ENCODE peak calls at places on chromosome 19, in eight cellular contexts. L, Y, R, G, J, V, T and M are unnamed samples.

GRCh38 chr19:17854061-17854460 is 5.6 kb upstream of the RPL18A start:
- DNase-seq in G (no peak), R (no peak), V (no peak), J (no peak), Y (no peak), T (no peak), L (no peak), M (no peak)

GRCh38 chr19:16476401-16476800 is 4.6 kb upstream of the EPS15L1 start:
- DNase-seq in T (no peak), R (no peak), V (no peak), J (no peak), G (no peak), Y (no peak), L (no peak), M (no peak)

GRCh38 chr19:33763661-33764343 is 32.9 kb upstream of the KCTD15 start:
- DNase-seq in V (no peak), J (no peak), Y (no peak), R (no peak), T (no peak), L (no peak), G (no peak), M (no peak)

GRCh38 chr19:28351761-28352160 is 861.2 kb downstream of the UQCRFS1 start:
- DNase-seq in Y (no peak), R (no peak), J (no peak), V (no peak), L (no peak), T (no peak), G (no peak), M (no peak)

GRCh38 chr19:1875646-1876493 is 9.4 kb downstream of the ABHD17A start:
- DNase-seq in V (peak; percentile 87), T (peak; percentile 82), Y (peak; percentile 76), J (peak; percentile 88), G (peak; percentile 91), L (peak; percentile 94), R (peak; percentile 88), M (peak; percentile 96)

GRCh38 chr19:5479958-5480357 is 24.7 kb downstream of the ZNRF4 start:
- DNase-seq in G (no peak), J (no peak), L (no peak), T (no peak), R (no peak), Y (no peak), V (peak; percentile 16), M (no peak)

GRCh38 chr19:813359-814107 is 8.2 kb downstream of the PLPPR3 start:
- DNase-seq in V (no peak), R (no peak), Y (no peak), T (no peak), G (no peak), J (no peak), L (no peak), M (no peak)

GRCh38 chr19:44596428-44597130 is 16.8 kb upstream of the IGSF23 start:
- DNase-seq in Y (no peak), J (no peak), V (no peak), L (peak; percentile 37), T (no peak), R (no peak), G (no peak), M (no peak)

GRCh38 chr19:30783212-30783611 is 411.0 kb downstream of the ZNF536 start:
- DNase-seq in G (no peak), T (no peak), L (no peak), V (no peak), Y (no peak), J (no peak), R (no peak), M (no peak)

GRCh38 chr19:19595171-19595701 is 23.3 kb downstream of the PBX4 start:
- DNase-seq in V (no peak), G (no peak), L (peak; percentile 76), R (no peak), Y (no peak), J (no peak), T (no peak), M (peak; percentile 71)

GRCh38 chr19:49689133-49690072 is at the start of gene ADM5:
- DNase-seq in Y (no peak), R (peak; percentile 76), J (no peak), V (peak; percentile 73), L (peak; percentile 77), G (peak; percentile 32), T (no peak), M (peak; percentile 80)

GRCh38 chr19:45767410-45767880 is 1.6 kb downstream of the SIX5 start:
- DNase-seq in V (peak; percentile 12), G (no peak), Y (no peak), J (peak; percentile 64), L (peak; percentile 77), R (peak; percentile 69), T (no peak), M (peak; percentile 87)

GRCh38 chr19:48133094-48133493 is 22.5 kb upstream of the PLA2G4C start:
- DNase-seq in J (no peak), L (no peak), V (no peak), R (no peak), Y (no peak), T (no peak), G (no peak), M (no peak)

GRCh38 chr19:6092329-6093286 is 17.7 kb downstream of the RFX2 start:
- DNase-seq in R (peak; percentile 68), V (peak; percentile 78), Y (no peak), J (peak; percentile 70), G (peak; percentile 27), L (peak; percentile 80), T (no peak), M (peak; percentile 91)

GRCh38 chr19:38210458-38210987 is 13.5 kb downstream of the DPF1 start:
- DNase-seq in Y (no peak), T (no peak), G (peak; percentile 83), V (peak; percentile 85), L (no peak), R (peak; percentile 93), J (no peak), M (no peak)

GRCh38 chr19:32269831-32270230 is 75.6 kb upstream of the ZNF507 start:
- DNase-seq in V (peak; percentile 1), G (no peak), T (no peak), R (no peak), Y (no peak), L (no peak), J (no peak), M (no peak)

GRCh38 chr19:48487944-48488343 is 18.8 kb downstream of the CYTH2 start:
- DNase-seq in Y (no peak), L (peak; percentile 88), R (no peak), G (peak; percentile 6), J (no peak), T (no peak), V (no peak), M (peak; percentile 86)